ENCODE peak calls at places on chromosomes 4 and X, in nine cellular contexts. U is lower leg skin, I is NCI-H748 treated with DMSO at 0.1 percent for 48 hours, S is uterus, E is SW480, J is sciatic nerve, K is T follicular helper cell, A is fibroblast of the aortic adventitia, M is DMS153. P is an unnamed sample.

GRCh38 chr4:102564399-102564921 is 63.3 kb downstream of the NFKB1 start:
- DNase-seq in M (no peak), A (peak), I (no peak), U (no peak), E (no peak), S (no peak), J (no peak), K (no peak), P (no peak)

GRCh38 chr4:122758033-122758432 is 25.5 kb downstream of the BBS12 start:
- DNase-seq in M (no peak), S (no peak), A (peak), I (peak), E (peak), U (no peak), K (no peak), J (no peak), P (no peak)

GRCh38 chr4:112144546-112145325 is 518 bp upstream of the FAM241A start:
- DNase-seq in E (no peak), K (no peak), M (no peak), S (peak), U (no peak), J (no peak), I (peak), A (no peak), P (peak)

GRCh38 chr4:41414380-41414779 is 123.6 kb upstream of the LIMCH1 start:
- DNase-seq in U (no peak), M (no peak), J (no peak), E (no peak), S (no peak), A (no peak), I (no peak), K (no peak), P (no peak)

GRCh38 chr4:93810340-93810992 is 18.1 kb upstream of the ATOH1 start:
- DNase-seq in U (no peak), A (no peak), S (no peak), E (no peak), J (no peak), I (no peak), K (no peak), M (no peak), P (no peak)

GRCh38 chr4:157664726-157665125 is 444.2 kb downstream of the GRIA2 start:
- DNase-seq in U (no peak), A (peak), K (no peak), J (no peak), M (no peak), I (no peak), S (no peak), E (no peak), P (no peak)

GRCh38 chrX:2566044-2566443 is 65.3 kb upstream of the DHRSX start:
- DNase-seq in K (no peak), A (no peak), E (no peak), S (no peak), I (no peak), J (no peak), U (no peak), M (no peak), P (no peak)

GRCh38 chr4:123561525-123561924 is 164.9 kb downstream of the SPRY1 start:
- DNase-seq in A (no peak), M (no peak), I (no peak), S (no peak), E (no peak), J (no peak), U (no peak), K (no peak), P (no peak)

GRCh38 chr4:69822198-69822597 is 37.7 kb downstream of the SULT1E1 start:
- DNase-seq in S (no peak), K (no peak), J (no peak), A (no peak), E (no peak), U (no peak), I (no peak), M (no peak), P (no peak)

GRCh38 chrX:25427873-25428555 is 412.2 kb upstream of the ARX start:
- DNase-seq in U (no peak), S (no peak), E (no peak), M (no peak), J (no peak), I (no peak), K (no peak), A (no peak), P (no peak)

GRCh38 chrX:46376246-46376885 is 168.9 kb downstream of the ZNF674 start:
- DNase-seq in E (peak), U (no peak), J (no peak), K (no peak), A (peak), S (no peak), I (peak), M (peak), P (peak)

GRCh38 chr4:6142935-6143602 is 57.3 kb downstream of the JAKMIP1 start:
- DNase-seq in I (no peak), U (no peak), J (no peak), M (no peak), K (no peak), S (no peak), E (no peak), A (no peak), P (no peak)

GRCh38 chrX:151151668-151152267 is 24.6 kb upstream of the GPR50 start:
- DNase-seq in M (peak), K (peak), U (no peak), I (peak), J (no peak), E (peak), A (peak), S (no peak), P (peak)

GRCh38 chr4:121112530-121112929 is 40.2 kb upstream of the NDNF start:
- DNase-seq in A (no peak), E (no peak), K (no peak), M (no peak), U (no peak), S (no peak), J (no peak), I (no peak), P (no peak)

GRCh38 chr4:17276821-17277220 is 235.1 kb downstream of the QDPR start:
- DNase-seq in A (peak), J (peak), I (no peak), U (no peak), M (no peak), K (no peak), S (peak), E (no peak), P (no peak)

GRCh38 chr4:140637836-140638235 is 69.1 kb upstream of the UCP1 start:
- DNase-seq in I (peak), M (no peak), S (no peak), U (no peak), E (peak), A (peak), J (no peak), K (no peak), P (no peak)

GRCh38 chr4:95362066-95362465 is 186.7 kb downstream of the UNC5C start:
- DNase-seq in K (no peak), J (no peak), S (no peak), A (no peak), E (no peak), M (no peak), I (no peak), U (no peak), P (no peak)

GRCh38 chr4:3851881-3852280 is 85.7 kb downstream of the ADRA2C start:
- DNase-seq in I (no peak), J (no peak), S (no peak), U (no peak), K (no peak), A (no peak), E (no peak), M (no peak), P (no peak)

GRCh38 chr4:123832173-123833026 is 435.8 kb downstream of the SPRY1 start:
- DNase-seq in K (no peak), E (peak), A (peak), I (no peak), M (no peak), U (peak), S (peak), J (peak), P (peak)

GRCh38 chr4:75940692-75941253 is at the start of gene NAAA:
- DNase-seq in S (peak), K (peak), U (peak), J (peak), E (peak), A (peak), I (no peak), M (peak), P (peak)

GRCh38 chrX:134396174-134396573 is 63.8 kb upstream of the HPRT1 start:
- DNase-seq in A (peak), M (no peak), J (no peak), K (no peak), E (peak), I (peak), S (no peak), U (no peak), P (no peak)

P was measured in mucosa of descending colon.